ENCODE peak calls at places on chromosome 2, in six cellular contexts. One of them, this sample, is unnamed.

GRCh38 chr2:199692489-199692888 is 158.5 kb downstream of the FTCDNL1 start:
- DNase-seq in aorta: no peak
- DNase-seq in left colon: peak
- DNase-seq in iPS-NIHi11: no peak
- DNase-seq in sigmoid colon: no peak
- DNase-seq in dorsolateral prefrontal cortex: no peak
- DNase-seq in this sample: no peak

GRCh38 chr2:118987886-118988285 is 45.9 kb downstream of the MARCO start:
- DNase-seq in left colon: no peak
- DNase-seq in aorta: no peak
- DNase-seq in dorsolateral prefrontal cortex: peak
- DNase-seq in sigmoid colon: no peak
- DNase-seq in iPS-NIHi11: no peak
- DNase-seq in this sample: no peak

GRCh38 chr2:64114063-64114911 is 29.9 kb downstream of the PELI1 start:
- DNase-seq in iPS-NIHi11: no peak
- DNase-seq in dorsolateral prefrontal cortex: no peak
- DNase-seq in aorta: no peak
- DNase-seq in sigmoid colon: no peak
- DNase-seq in left colon: no peak
- DNase-seq in this sample: no peak

GRCh38 chr2:136129601-136130000 is 11.7 kb upstream of the CXCR4 start:
- DNase-seq in dorsolateral prefrontal cortex: no peak
- DNase-seq in iPS-NIHi11: no peak
- DNase-seq in sigmoid colon: no peak
- DNase-seq in aorta: no peak
- DNase-seq in left colon: no peak
- DNase-seq in this sample: no peak

GRCh38 chr2:86064006-86064405 is 41.7 kb downstream of the POLR1A start:
- DNase-seq in aorta: no peak
- DNase-seq in iPS-NIHi11: no peak
- DNase-seq in sigmoid colon: no peak
- DNase-seq in left colon: no peak
- DNase-seq in dorsolateral prefrontal cortex: no peak
- DNase-seq in this sample: no peak

GRCh38 chr2:20118051-20118450 is 66.6 kb upstream of the LAPTM4A start:
- DNase-seq in left colon: no peak
- DNase-seq in sigmoid colon: no peak
- DNase-seq in iPS-NIHi11: no peak
- DNase-seq in aorta: no peak
- DNase-seq in dorsolateral prefrontal cortex: no peak
- DNase-seq in this sample: no peak

GRCh38 chr2:216535454-216535995 is 36.9 kb downstream of the RPL37A start:
- DNase-seq in sigmoid colon: peak
- DNase-seq in iPS-NIHi11: no peak
- DNase-seq in dorsolateral prefrontal cortex: no peak
- DNase-seq in aorta: peak
- DNase-seq in left colon: no peak
- DNase-seq in this sample: peak

GRCh38 chr2:12684471-12684936 is 32.2 kb upstream of the TRIB2 start:
- DNase-seq in left colon: no peak
- DNase-seq in iPS-NIHi11: peak
- DNase-seq in sigmoid colon: peak
- DNase-seq in dorsolateral prefrontal cortex: no peak
- DNase-seq in aorta: no peak
- DNase-seq in this sample: no peak

GRCh38 chr2:46025683-46026082 is 271.5 kb upstream of the EPAS1 start:
- DNase-seq in iPS-NIHi11: no peak
- DNase-seq in aorta: no peak
- DNase-seq in dorsolateral prefrontal cortex: no peak
- DNase-seq in sigmoid colon: no peak
- DNase-seq in left colon: no peak
- DNase-seq in this sample: no peak

GRCh38 chr2:72113847-72114692 is 33.6 kb downstream of the CYP26B1 start:
- DNase-seq in iPS-NIHi11: no peak
- DNase-seq in left colon: no peak
- DNase-seq in sigmoid colon: peak
- DNase-seq in aorta: no peak
- DNase-seq in dorsolateral prefrontal cortex: no peak
- DNase-seq in this sample: no peak

GRCh38 chr2:28318462-28319117 is 74.1 kb upstream of the FOSL2 start:
- DNase-seq in sigmoid colon: no peak
- DNase-seq in iPS-NIHi11: no peak
- DNase-seq in dorsolateral prefrontal cortex: no peak
- DNase-seq in left colon: no peak
- DNase-seq in aorta: no peak
- DNase-seq in this sample: no peak

GRCh38 chr2:231454361-231454791 is 9.9 kb downstream of the NCL start:
- DNase-seq in aorta: no peak
- DNase-seq in left colon: no peak
- DNase-seq in sigmoid colon: no peak
- DNase-seq in iPS-NIHi11: no peak
- DNase-seq in dorsolateral prefrontal cortex: no peak
- DNase-seq in this sample: no peak

GRCh38 chr2:212416126-212416525 is 122.5 kb downstream of the ERBB4 start:
- DNase-seq in aorta: no peak
- DNase-seq in iPS-NIHi11: no peak
- DNase-seq in left colon: no peak
- DNase-seq in dorsolateral prefrontal cortex: no peak
- DNase-seq in sigmoid colon: no peak
- DNase-seq in this sample: no peak

GRCh38 chr2:23487735-23488492 is 102.9 kb downstream of the KLHL29 start:
- DNase-seq in dorsolateral prefrontal cortex: no peak
- DNase-seq in left colon: no peak
- DNase-seq in iPS-NIHi11: no peak
- DNase-seq in aorta: peak
- DNase-seq in sigmoid colon: no peak
- DNase-seq in this sample: peak

GRCh38 chr2:157415632-157416101 is 28.2 kb downstream of the CYTIP start:
- DNase-seq in iPS-NIHi11: no peak
- DNase-seq in left colon: no peak
- DNase-seq in aorta: no peak
- DNase-seq in sigmoid colon: no peak
- DNase-seq in dorsolateral prefrontal cortex: no peak
- DNase-seq in this sample: no peak

GRCh38 chr2:196719565-196719872 is 80.0 kb downstream of the GTF3C3 start:
- DNase-seq in aorta: no peak
- DNase-seq in dorsolateral prefrontal cortex: no peak
- DNase-seq in sigmoid colon: no peak
- DNase-seq in left colon: no peak
- DNase-seq in iPS-NIHi11: no peak
- DNase-seq in this sample: no peak

GRCh38 chr2:210994104-210994503 is 437.7 kb downstream of the CPS1 start:
- DNase-seq in dorsolateral prefrontal cortex: no peak
- DNase-seq in left colon: no peak
- DNase-seq in aorta: no peak
- DNase-seq in sigmoid colon: no peak
- DNase-seq in iPS-NIHi11: no peak
- DNase-seq in this sample: no peak

GRCh38 chr2:11027195-11027594 is 115.5 kb downstream of the KCNF1 start:
- DNase-seq in left colon: no peak
- DNase-seq in iPS-NIHi11: no peak
- DNase-seq in sigmoid colon: no peak
- DNase-seq in aorta: no peak
- DNase-seq in dorsolateral prefrontal cortex: no peak
- DNase-seq in this sample: no peak

GRCh38 chr2:35830833-35831232 is 524.7 kb upstream of the CRIM1 start:
- DNase-seq in iPS-NIHi11: no peak
- DNase-seq in aorta: no peak
- DNase-seq in left colon: no peak
- DNase-seq in sigmoid colon: no peak
- DNase-seq in dorsolateral prefrontal cortex: no peak
- DNase-seq in this sample: no peak

GRCh38 chr2:37982847-37983246 is 57.8 kb downstream of the RMDN2 start:
- DNase-seq in iPS-NIHi11: no peak
- DNase-seq in aorta: no peak
- DNase-seq in dorsolateral prefrontal cortex: no peak
- DNase-seq in sigmoid colon: no peak
- DNase-seq in left colon: no peak
- DNase-seq in this sample: no peak

GRCh38 chr2:176680916-176681315 is 411.7 kb downstream of the MTX2 start:
- DNase-seq in sigmoid colon: no peak
- DNase-seq in dorsolateral prefrontal cortex: no peak
- DNase-seq in left colon: no peak
- DNase-seq in aorta: no peak
- DNase-seq in iPS-NIHi11: no peak
- DNase-seq in this sample: no peak

GRCh38 chr2:102000813-102001766 is 9.3 kb downstream of the IL1R2 start:
- DNase-seq in iPS-NIHi11: no peak
- DNase-seq in dorsolateral prefrontal cortex: no peak
- DNase-seq in sigmoid colon: no peak
- DNase-seq in aorta: no peak
- DNase-seq in left colon: no peak
- DNase-seq in this sample: no peak

GRCh38 chr2:33595385-33595784 is 3.7 kb downstream of the FAM98A start:
- DNase-seq in aorta: no peak
- DNase-seq in sigmoid colon: no peak
- DNase-seq in iPS-NIHi11: no peak
- DNase-seq in left colon: no peak
- DNase-seq in dorsolateral prefrontal cortex: no peak
- DNase-seq in this sample: no peak

GRCh38 chr2:10382313-10383061 is 65.6 kb downstream of the ODC1 start:
- DNase-seq in dorsolateral prefrontal cortex: no peak
- DNase-seq in iPS-NIHi11: no peak
- DNase-seq in left colon: peak
- DNase-seq in sigmoid colon: no peak
- DNase-seq in aorta: no peak
- DNase-seq in this sample: no peak

GRCh38 chr2:10918661-10919414 is 7.1 kb downstream of the KCNF1 start:
- DNase-seq in aorta: peak
- DNase-seq in iPS-NIHi11: no peak
- DNase-seq in left colon: peak
- DNase-seq in sigmoid colon: peak
- DNase-seq in dorsolateral prefrontal cortex: no peak
- DNase-seq in this sample: no peak

GRCh38 chr2:239884051-239884405 is 141.1 kb downstream of the NDUFA10 start:
- DNase-seq in dorsolateral prefrontal cortex: no peak
- DNase-seq in left colon: no peak
- DNase-seq in iPS-NIHi11: no peak
- DNase-seq in sigmoid colon: no peak
- DNase-seq in aorta: no peak
- DNase-seq in this sample: no peak

GRCh38 chr2:65403529-65403915 is 28.9 kb downstream of the SPRED2 start:
- DNase-seq in left colon: no peak
- DNase-seq in iPS-NIHi11: no peak
- DNase-seq in aorta: no peak
- DNase-seq in sigmoid colon: no peak
- DNase-seq in dorsolateral prefrontal cortex: no peak
- DNase-seq in this sample: no peak

GRCh38 chr2:166972002-166972401 is 83.7 kb downstream of the XIRP2 start:
- DNase-seq in dorsolateral prefrontal cortex: no peak
- DNase-seq in left colon: no peak
- DNase-seq in aorta: no peak
- DNase-seq in sigmoid colon: no peak
- DNase-seq in iPS-NIHi11: no peak
- DNase-seq in this sample: no peak

GRCh38 chr2:132279344-132279743 is 117.6 kb upstream of the ANKRD30BL start:
- DNase-seq in sigmoid colon: no peak
- DNase-seq in aorta: no peak
- DNase-seq in iPS-NIHi11: no peak
- DNase-seq in left colon: no peak
- DNase-seq in dorsolateral prefrontal cortex: no peak
- DNase-seq in this sample: no peak

GRCh38 chr2:135819211-135819610 is 17.8 kb downstream of the LCT start:
- DNase-seq in left colon: peak
- DNase-seq in aorta: no peak
- DNase-seq in dorsolateral prefrontal cortex: no peak
- DNase-seq in iPS-NIHi11: peak
- DNase-seq in sigmoid colon: no peak
- DNase-seq in this sample: no peak

GRCh38 chr2:207334631-207335371 is 169.1 kb upstream of the KLF7 start:
- DNase-seq in aorta: peak
- DNase-seq in iPS-NIHi11: peak
- DNase-seq in left colon: peak
- DNase-seq in sigmoid colon: peak
- DNase-seq in dorsolateral prefrontal cortex: no peak
- DNase-seq in this sample: peak

GRCh38 chr2:231489990-231490389 is 25.7 kb upstream of the NCL start:
- DNase-seq in dorsolateral prefrontal cortex: peak
- DNase-seq in sigmoid colon: no peak
- DNase-seq in aorta: peak
- DNase-seq in iPS-NIHi11: no peak
- DNase-seq in left colon: no peak
- DNase-seq in this sample: no peak

GRCh38 chr2:112149194-112149593 is 11.0 kb downstream of the FBLN7 start:
- DNase-seq in dorsolateral prefrontal cortex: no peak
- DNase-seq in sigmoid colon: no peak
- DNase-seq in iPS-NIHi11: no peak
- DNase-seq in left colon: no peak
- DNase-seq in aorta: no peak
- DNase-seq in this sample: no peak

GRCh38 chr2:105375001-105375561 is 23.8 kb downstream of the FHL2 start:
- DNase-seq in dorsolateral prefrontal cortex: no peak
- DNase-seq in aorta: no peak
- DNase-seq in iPS-NIHi11: no peak
- DNase-seq in left colon: no peak
- DNase-seq in sigmoid colon: no peak
- DNase-seq in this sample: no peak

GRCh38 chr2:136327162-136327852 is 209.4 kb upstream of the CXCR4 start:
- DNase-seq in left colon: peak
- DNase-seq in dorsolateral prefrontal cortex: no peak
- DNase-seq in sigmoid colon: no peak
- DNase-seq in iPS-NIHi11: peak
- DNase-seq in aorta: no peak
- DNase-seq in this sample: no peak

GRCh38 chr2:3277050-3277747 is 100.4 kb downstream of the EIPR1 start:
- DNase-seq in iPS-NIHi11: no peak
- DNase-seq in dorsolateral prefrontal cortex: no peak
- DNase-seq in left colon: no peak
- DNase-seq in sigmoid colon: peak
- DNase-seq in aorta: peak
- DNase-seq in this sample: peak

GRCh38 chr2:234249873-234250272 is 199.4 kb downstream of the SPP2 start:
- DNase-seq in dorsolateral prefrontal cortex: no peak
- DNase-seq in aorta: no peak
- DNase-seq in iPS-NIHi11: no peak
- DNase-seq in left colon: no peak
- DNase-seq in sigmoid colon: no peak
- DNase-seq in this sample: no peak

GRCh38 chr2:51158236-51158635 is 126.3 kb upstream of the NRXN1 start:
- DNase-seq in dorsolateral prefrontal cortex: no peak
- DNase-seq in left colon: no peak
- DNase-seq in iPS-NIHi11: no peak
- DNase-seq in sigmoid colon: no peak
- DNase-seq in aorta: no peak
- DNase-seq in this sample: no peak

GRCh38 chr2:11022874-11023273 is 111.1 kb downstream of the KCNF1 start:
- DNase-seq in aorta: no peak
- DNase-seq in iPS-NIHi11: no peak
- DNase-seq in sigmoid colon: no peak
- DNase-seq in dorsolateral prefrontal cortex: no peak
- DNase-seq in left colon: no peak
- DNase-seq in this sample: no peak